ENCODE peak calls at places on chromosomes 7 and 10, in nine cellular contexts. S is GM23248, J is lung, Z is upper lobe of right lung, Y is SK-N-SH, L is IMR-90, T is Peyer's patch, P is adipocyte, K is ovary. A is an unnamed sample.
A peak's percentile ranks its signal among the peaks of the same experiment; 100 is the strongest.

GRCh38 chr7:51126813-51127617 is 189.6 kb downstream of the COBL start:
- DNase-seq in S (no peak), J (no peak), Z (no peak), Y (no peak), L (no peak), T (no peak), P (no peak), K (no peak), A (no peak)

GRCh38 chr7:99255463-99255862 is 17.2 kb upstream of the MYH16 start:
- DNase-seq in S (no peak), J (no peak), Z (no peak), Y (no peak), L (no peak), T (no peak), P (no peak), K (no peak), A (no peak)

GRCh38 chr7:98997836-98998235 is 119.5 kb downstream of the TRRAP start:
- DNase-seq in S (peak; percentile 56), J (no peak), Z (no peak), Y (no peak), L (no peak), T (no peak), P (no peak), K (no peak), A (no peak)

GRCh38 chr10:129328531-129328930 is 138.5 kb upstream of the MGMT start:
- DNase-seq in S (no peak), J (no peak), Z (no peak), Y (no peak), L (peak; percentile 74), T (no peak), P (no peak), K (no peak), A (no peak)

GRCh38 chr10:60224129-60224705 is 165.5 kb downstream of the ANK3 start:
- DNase-seq in S (no peak), J (no peak), Z (no peak), Y (peak; percentile 56), L (no peak), T (no peak), P (no peak), K (no peak), A (no peak)

GRCh38 chr10:131406676-131407392 is 95.3 kb upstream of the TCERG1L start:
- DNase-seq in S (no peak), J (no peak), Z (no peak), Y (no peak), L (no peak), T (no peak), P (no peak), K (no peak), A (no peak)

GRCh38 chr7:6558837-6559236 is 7.6 kb upstream of the GRID2IP start:
- DNase-seq in S (peak; percentile 84), J (no peak), Z (no peak), Y (peak; percentile 88), L (peak; percentile 21), T (no peak), P (peak; percentile 46), K (no peak), A (no peak)

GRCh38 chr7:87395442-87396020 is 50.1 kb downstream of the CROT start:
- DNase-seq in S (no peak), J (no peak), Z (no peak), Y (no peak), L (no peak), T (no peak), P (no peak), K (no peak), A (no peak)

GRCh38 chr10:131187886-131188285 is 123.6 kb downstream of the TCERG1L start:
- DNase-seq in S (no peak), J (no peak), Z (no peak), Y (no peak), L (no peak), T (no peak), P (no peak), K (no peak), A (no peak)

GRCh38 chr7:81839708-81840359 is 70.0 kb upstream of the HGF start:
- DNase-seq in S (no peak), J (no peak), Z (no peak), Y (no peak), L (no peak), T (no peak), P (no peak), K (no peak), A (no peak)

GRCh38 chr10:18140957-18141888 is 999 bp downstream of the CACNB2 start:
- DNase-seq in S (no peak), J (no peak), Z (no peak), Y (peak; percentile 75), L (no peak), T (peak; percentile 46), P (peak; percentile 42), K (peak; percentile 63), A (no peak)

GRCh38 chr7:15130666-15131541 is 228.4 kb upstream of the DGKB start:
- DNase-seq in S (peak; percentile 70), J (no peak), Z (no peak), Y (no peak), L (peak; percentile 58), T (no peak), P (peak; percentile 64), K (no peak), A (no peak)

GRCh38 chr7:30412810-30413504 is 65.6 kb downstream of the NOD1 start:
- DNase-seq in S (peak; percentile 90), J (no peak), Z (no peak), Y (peak; percentile 72), L (peak; percentile 83), T (no peak), P (peak; percentile 87), K (no peak), A (no peak)

GRCh38 chr10:124045794-124046355 is 47.5 kb downstream of the CHST15 start:
- DNase-seq in S (no peak), J (no peak), Z (no peak), Y (no peak), L (no peak), T (no peak), P (no peak), K (no peak), A (no peak)

GRCh38 chr7:1558181-1558811 is 2.3 kb upstream of the TMEM184A start:
- DNase-seq in S (no peak), J (no peak), Z (no peak), Y (peak; percentile 44), L (no peak), T (no peak), P (no peak), K (no peak), A (no peak)
- H3K4me1 ChIP-seq in S (peaks cover 11% of the 10 kb centered on the region), J (no peaks in the 10 kb centered on the region), Z (no peaks in the 10 kb centered on the region), Y (peaks cover 14% of the 10 kb centered on the region), L (peaks cover 16% of the 10 kb centered on the region), T (no peaks in the 10 kb centered on the region), P (peaks cover 13% of the 10 kb centered on the region), K (peaks cover 9% of the 10 kb centered on the region), A (no peaks in the 10 kb centered on the region)

DNA sequence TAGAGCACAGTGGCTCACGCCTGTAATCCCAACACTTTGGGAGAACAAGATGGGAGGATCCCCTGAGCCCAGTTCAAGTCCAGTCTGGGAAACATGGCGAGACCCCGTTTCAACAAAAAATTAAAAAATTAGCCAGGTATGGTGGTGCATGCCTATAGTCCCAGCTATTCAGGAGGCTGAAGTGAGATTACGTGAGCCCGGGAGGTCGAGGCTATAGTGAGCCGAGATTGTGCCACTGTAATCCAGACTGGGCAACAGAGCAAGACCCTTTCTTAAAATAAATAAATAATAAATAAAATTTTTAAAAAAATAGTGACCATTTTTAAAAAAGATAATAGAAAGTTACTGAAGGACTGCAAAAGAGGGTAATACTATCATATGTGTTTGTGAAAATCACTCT is 28.8 kb downstream of the MTPAP start:
- DNase-seq in S (no peak), J (no peak), Z (no peak), Y (no peak), L (no peak), T (no peak), P (no peak), K (no peak), A (no peak)
- H3K36me3 ChIP-seq in S (peaks cover 24% of the 10 kb centered on the region), J (peaks cover 15% of the 10 kb centered on the region), Z (peaks cover 55% of the 10 kb centered on the region), Y (peaks cover 21% of the 10 kb centered on the region), L (peaks cover 7% of the 10 kb centered on the region), T (peaks cover 57% of the 10 kb centered on the region), P (peaks cover 58% of the 10 kb centered on the region), K (no peaks in the 10 kb centered on the region), A (peaks cover 36% of the 10 kb centered on the region)

GRCh38 chr10:44991571-44991970 is 9.2 kb upstream of the ZNF22 start:
- DNase-seq in S (no peak), J (peak; percentile 27), Z (no peak), Y (no peak), L (no peak), T (no peak), P (no peak), K (peak; percentile 57), A (no peak)
- H3K4me1 ChIP-seq in S (peaks cover 25% of the 10 kb centered on the region), J (peaks cover 18% of the 10 kb centered on the region), Z (peaks cover 57% of the 10 kb centered on the region), Y (no peaks in the 10 kb centered on the region), L (peaks cover 53% of the 10 kb centered on the region), T (no peaks in the 10 kb centered on the region), P (peaks cover 72% of the 10 kb centered on the region), K (peaks cover 39% of the 10 kb centered on the region), A (peaks cover 3% of the 10 kb centered on the region)

DNA sequence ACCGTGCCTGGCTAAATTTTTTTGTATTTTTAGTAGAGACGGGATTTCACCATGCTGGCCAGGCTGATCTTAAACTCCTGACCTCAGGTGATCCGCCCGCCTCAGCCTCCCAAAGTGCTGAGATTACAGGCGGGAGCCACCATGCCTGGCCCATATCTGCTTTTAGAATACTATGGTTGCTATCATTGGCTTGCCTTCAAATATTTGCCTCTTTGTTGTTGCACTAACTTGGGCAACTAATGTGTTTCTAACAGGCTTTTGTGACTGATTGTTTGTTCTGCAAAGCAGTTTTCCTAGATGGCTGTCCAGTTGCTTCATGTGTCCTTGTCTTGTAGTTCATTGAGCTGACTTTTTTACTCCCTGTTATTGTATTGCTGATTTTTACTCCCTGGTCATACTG is 9.7 kb downstream of the VDAC2 start:
- DNase-seq in S (no peak), J (no peak), Z (no peak), Y (no peak), L (no peak), T (no peak), P (no peak), K (no peak), A (no peak)
- H3K36me3 ChIP-seq in S (peaks cover 83% of the 10 kb centered on the region), J (peaks cover 40% of the 10 kb centered on the region), Z (peaks cover 99% of the 10 kb centered on the region), Y (peaks cover 65% of the 10 kb centered on the region), L (peaks cover 70% of the 10 kb centered on the region), T (peaks cover 95% of the 10 kb centered on the region), P (peaks cover 95% of the 10 kb centered on the region), K (no peaks in the 10 kb centered on the region), A (peaks cover 81% of the 10 kb centered on the region)

A was measured in effector memory CD4-positive, alpha-beta T cell.